ENCODE peak calls at places on chromosomes 11 and 22, in nine cellular contexts. One of them, this sample, is unnamed. For H3K9me3 and H3K36me3, the result is how much of the 10 kb centered on the place peaks cover.

GRCh38 chr22:50698546-50698945 is 25.9 kb downstream of the SHANK3 start:
- DNase-seq in tibial nerve: no peak
- DNase-seq in K562: no peak
- DNase-seq in CD8-positive, alpha-beta memory T cell: no peak
- DNase-seq in adrenal gland: no peak
- DNase-seq in IMR-90: no peak
- DNase-seq in WERI-Rb-1: no peak
- DNase-seq in left ventricle myocardium inferior: peak
- DNase-seq in fibroblast of lung: no peak
- DNase-seq in this sample: no peak

GRCh38 chr11:118635642-118636041 is 28.2 kb downstream of the PHLDB1 start:
- DNase-seq in K562: no peak
- DNase-seq in tibial nerve: no peak
- DNase-seq in CD8-positive, alpha-beta memory T cell: no peak
- DNase-seq in left ventricle myocardium inferior: no peak
- DNase-seq in fibroblast of lung: no peak
- DNase-seq in WERI-Rb-1: no peak
- DNase-seq in IMR-90: no peak
- DNase-seq in adrenal gland: no peak
- DNase-seq in this sample: no peak

GRCh38 chr11:79309402-79309801 is 131.4 kb downstream of the TENM4 start:
- DNase-seq in adrenal gland: no peak
- DNase-seq in fibroblast of lung: no peak
- DNase-seq in tibial nerve: no peak
- DNase-seq in K562: no peak
- DNase-seq in IMR-90: peak
- DNase-seq in left ventricle myocardium inferior: no peak
- DNase-seq in WERI-Rb-1: no peak
- DNase-seq in CD8-positive, alpha-beta memory T cell: no peak
- DNase-seq in this sample: no peak

GRCh38 chr11:71263391-71263790 is 11.0 kb upstream of the SHANK2 start:
- DNase-seq in IMR-90: peak
- DNase-seq in fibroblast of lung: no peak
- DNase-seq in CD8-positive, alpha-beta memory T cell: no peak
- DNase-seq in adrenal gland: no peak
- DNase-seq in WERI-Rb-1: no peak
- DNase-seq in tibial nerve: no peak
- DNase-seq in left ventricle myocardium inferior: no peak
- DNase-seq in K562: no peak
- DNase-seq in this sample: no peak

GRCh38 chr11:63132985-63133775 is 10.8 kb downstream of the SLC22A24 start:
- DNase-seq in K562: no peak
- DNase-seq in WERI-Rb-1: no peak
- DNase-seq in adrenal gland: no peak
- DNase-seq in CD8-positive, alpha-beta memory T cell: no peak
- DNase-seq in tibial nerve: no peak
- DNase-seq in IMR-90: no peak
- DNase-seq in fibroblast of lung: no peak
- DNase-seq in left ventricle myocardium inferior: no peak
- DNase-seq in this sample: no peak

GRCh38 chr11:31325162-31325561 is 44.4 kb downstream of the DCDC1 start:
- DNase-seq in tibial nerve: peak
- DNase-seq in IMR-90: peak
- DNase-seq in adrenal gland: no peak
- DNase-seq in K562: no peak
- DNase-seq in WERI-Rb-1: no peak
- DNase-seq in CD8-positive, alpha-beta memory T cell: no peak
- DNase-seq in left ventricle myocardium inferior: no peak
- DNase-seq in fibroblast of lung: peak
- DNase-seq in this sample: no peak

GRCh38 chr22:38497869-38498268 is 8.2 kb downstream of the DDX17 start:
- DNase-seq in CD8-positive, alpha-beta memory T cell: no peak
- DNase-seq in IMR-90: no peak
- DNase-seq in tibial nerve: no peak
- DNase-seq in fibroblast of lung: no peak
- DNase-seq in adrenal gland: no peak
- DNase-seq in WERI-Rb-1: no peak
- DNase-seq in left ventricle myocardium inferior: no peak
- DNase-seq in K562: no peak
- DNase-seq in this sample: no peak

GRCh38 chr11:76263166-76263565 is 56.9 kb upstream of the WNT11 start:
- DNase-seq in adrenal gland: no peak
- DNase-seq in left ventricle myocardium inferior: no peak
- DNase-seq in WERI-Rb-1: no peak
- DNase-seq in IMR-90: no peak
- DNase-seq in fibroblast of lung: no peak
- DNase-seq in CD8-positive, alpha-beta memory T cell: no peak
- DNase-seq in K562: no peak
- DNase-seq in tibial nerve: no peak
- DNase-seq in this sample: no peak

GRCh38 chr11:61021661-61022212 is 50.3 kb downstream of the CD6 start:
- DNase-seq in WERI-Rb-1: no peak
- DNase-seq in tibial nerve: no peak
- DNase-seq in fibroblast of lung: no peak
- DNase-seq in left ventricle myocardium inferior: no peak
- DNase-seq in adrenal gland: no peak
- DNase-seq in K562: peak
- DNase-seq in IMR-90: no peak
- DNase-seq in CD8-positive, alpha-beta memory T cell: peak
- DNase-seq in this sample: peak

GRCh38 chr22:38513063-38513462 is 7.0 kb upstream of the DDX17 start:
- DNase-seq in WERI-Rb-1: peak
- DNase-seq in IMR-90: no peak
- DNase-seq in CD8-positive, alpha-beta memory T cell: peak
- DNase-seq in left ventricle myocardium inferior: no peak
- DNase-seq in K562: peak
- DNase-seq in adrenal gland: no peak
- DNase-seq in tibial nerve: no peak
- DNase-seq in fibroblast of lung: no peak
- DNase-seq in this sample: no peak

GRCh38 chr22:25694167-25694907 is 47.7 kb upstream of the MYO18B start:
- DNase-seq in tibial nerve: no peak
- DNase-seq in IMR-90: no peak
- DNase-seq in adrenal gland: no peak
- DNase-seq in fibroblast of lung: no peak
- DNase-seq in WERI-Rb-1: no peak
- DNase-seq in CD8-positive, alpha-beta memory T cell: no peak
- DNase-seq in left ventricle myocardium inferior: no peak
- DNase-seq in K562: no peak
- DNase-seq in this sample: no peak

GRCh38 chr11:100805509-100806199 is 118.6 kb downstream of the ARHGAP42 start:
- DNase-seq in WERI-Rb-1: no peak
- DNase-seq in fibroblast of lung: peak
- DNase-seq in adrenal gland: no peak
- DNase-seq in IMR-90: peak
- DNase-seq in left ventricle myocardium inferior: no peak
- DNase-seq in K562: no peak
- DNase-seq in tibial nerve: no peak
- DNase-seq in CD8-positive, alpha-beta memory T cell: no peak
- DNase-seq in this sample: no peak
- H3K9me3 ChIP-seq in WERI-Rb-1: under half
- H3K9me3 ChIP-seq in fibroblast of lung: under half
- H3K9me3 ChIP-seq in adrenal gland: under half
- H3K9me3 ChIP-seq in IMR-90: under half
- H3K9me3 ChIP-seq in left ventricle myocardium inferior: under half
- H3K9me3 ChIP-seq in K562: under half
- H3K9me3 ChIP-seq in tibial nerve: under half
- H3K9me3 ChIP-seq in CD8-positive, alpha-beta memory T cell: under half
- H3K9me3 ChIP-seq in this sample: under half

GRCh38 chr11:121471167-121471566 is 18.4 kb upstream of the SORL1-AS1 start:
- DNase-seq in fibroblast of lung: no peak
- DNase-seq in WERI-Rb-1: no peak
- DNase-seq in K562: no peak
- DNase-seq in tibial nerve: no peak
- DNase-seq in CD8-positive, alpha-beta memory T cell: no peak
- DNase-seq in adrenal gland: no peak
- DNase-seq in left ventricle myocardium inferior: no peak
- DNase-seq in IMR-90: no peak
- DNase-seq in this sample: no peak
- H3K36me3 ChIP-seq in fibroblast of lung: under half
- H3K36me3 ChIP-seq in WERI-Rb-1: under half
- H3K36me3 ChIP-seq in K562: under half
- H3K36me3 ChIP-seq in tibial nerve: under half
- H3K36me3 ChIP-seq in CD8-positive, alpha-beta memory T cell: under half
- H3K36me3 ChIP-seq in adrenal gland: under half
- H3K36me3 ChIP-seq in left ventricle myocardium inferior: under half
- H3K36me3 ChIP-seq in IMR-90: under half
- H3K36me3 ChIP-seq in this sample: under half

DNA sequence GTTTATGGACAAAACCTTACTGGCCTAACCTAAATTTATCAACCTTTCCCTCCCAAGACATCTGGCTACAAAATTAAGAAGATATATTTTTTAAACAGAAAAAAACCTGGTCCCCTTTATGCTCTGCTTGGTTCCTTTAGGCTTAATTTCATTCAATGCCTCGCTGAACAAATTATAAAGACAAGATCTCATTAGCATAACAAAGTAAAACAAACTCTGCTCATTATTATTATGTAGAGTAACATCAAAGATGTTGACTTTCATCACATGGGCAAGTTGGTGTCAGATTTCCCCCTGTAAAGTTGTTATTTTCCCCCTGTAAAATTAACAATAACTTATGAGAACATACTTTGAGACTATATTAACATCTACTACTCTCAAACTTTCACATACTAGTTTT is 11.0 kb downstream of the RRAS2 start:
- DNase-seq in WERI-Rb-1: no peak
- DNase-seq in fibroblast of lung: no peak
- DNase-seq in IMR-90: no peak
- DNase-seq in K562: no peak
- DNase-seq in adrenal gland: no peak
- DNase-seq in left ventricle myocardium inferior: no peak
- DNase-seq in tibial nerve: no peak
- DNase-seq in CD8-positive, alpha-beta memory T cell: no peak
- DNase-seq in this sample: no peak
- H3K9me3 ChIP-seq in WERI-Rb-1: under half
- H3K9me3 ChIP-seq in fibroblast of lung: under half
- H3K9me3 ChIP-seq in IMR-90: under half
- H3K9me3 ChIP-seq in K562: under half
- H3K9me3 ChIP-seq in adrenal gland: under half
- H3K9me3 ChIP-seq in left ventricle myocardium inferior: under half
- H3K9me3 ChIP-seq in tibial nerve: under half
- H3K9me3 ChIP-seq in CD8-positive, alpha-beta memory T cell: under half
- H3K9me3 ChIP-seq in this sample: under half

DNA sequence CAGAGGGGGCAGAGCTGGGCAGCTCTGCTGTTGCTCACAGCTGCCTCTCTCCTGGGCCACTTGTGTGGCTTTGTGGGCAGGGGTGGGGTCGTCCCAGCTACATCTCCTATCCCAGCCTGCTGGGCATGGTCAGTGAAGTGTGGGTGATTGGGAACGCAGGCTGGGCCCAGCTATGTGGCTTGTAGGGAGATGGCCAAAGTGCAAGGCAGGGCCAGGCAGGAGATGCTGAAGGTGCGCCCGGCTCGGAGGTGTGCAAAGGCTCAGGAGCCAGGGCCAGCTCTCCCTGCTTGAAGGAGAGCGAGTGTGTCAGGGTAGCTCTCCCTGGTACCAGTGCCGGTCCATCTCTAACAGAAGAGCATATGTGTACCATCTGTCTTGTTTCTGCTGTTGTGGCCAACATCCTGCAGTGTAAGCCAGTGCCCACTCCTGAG is 8.4 kb upstream of the RANBP1 start:
- DNase-seq in fibroblast of lung: no peak
- DNase-seq in CD8-positive, alpha-beta memory T cell: no peak
- DNase-seq in left ventricle myocardium inferior: peak
- DNase-seq in K562: no peak
- DNase-seq in WERI-Rb-1: no peak
- DNase-seq in tibial nerve: no peak
- DNase-seq in IMR-90: no peak
- DNase-seq in adrenal gland: no peak
- DNase-seq in this sample: no peak
- H3K36me3 ChIP-seq in fibroblast of lung: under half
- H3K36me3 ChIP-seq in CD8-positive, alpha-beta memory T cell: half or more
- H3K36me3 ChIP-seq in left ventricle myocardium inferior: half or more
- H3K36me3 ChIP-seq in K562: half or more
- H3K36me3 ChIP-seq in WERI-Rb-1: half or more
- H3K36me3 ChIP-seq in tibial nerve: half or more
- H3K36me3 ChIP-seq in IMR-90: half or more
- H3K36me3 ChIP-seq in adrenal gland: under half
- H3K36me3 ChIP-seq in this sample: under half

DNA sequence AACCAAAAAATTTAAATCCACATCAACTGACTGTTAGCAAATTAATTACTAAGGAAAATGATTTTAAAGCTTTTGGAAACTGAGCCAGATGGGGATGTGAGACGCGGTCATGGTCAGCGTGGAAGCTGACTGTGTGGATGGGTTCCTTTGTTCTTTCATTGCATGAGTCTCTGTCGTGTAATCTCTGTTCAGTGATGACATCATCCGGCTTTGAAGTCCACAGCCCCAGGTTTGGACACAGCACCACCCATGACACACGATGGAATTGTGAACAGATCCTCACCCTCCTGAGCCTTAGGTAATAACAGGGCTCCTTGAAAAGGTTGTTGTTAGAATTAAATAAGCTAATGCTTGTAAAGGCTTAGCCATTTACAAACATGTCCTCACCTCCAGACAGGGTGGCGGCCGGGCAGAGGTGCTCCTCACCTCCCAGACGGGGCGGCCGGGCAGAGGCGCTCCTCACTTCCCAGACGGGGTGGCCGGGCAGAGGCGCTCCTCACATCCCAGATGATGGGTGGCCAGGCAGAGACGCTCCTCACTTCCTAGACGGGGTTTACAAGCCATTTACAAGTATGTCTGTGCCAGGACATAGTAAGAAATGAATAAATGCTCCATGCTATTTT is 677.3 kb downstream of the TBC1D22A start:
- DNase-seq in IMR-90: no peak
- DNase-seq in K562: no peak
- DNase-seq in tibial nerve: no peak
- DNase-seq in left ventricle myocardium inferior: no peak
- DNase-seq in WERI-Rb-1: no peak
- DNase-seq in fibroblast of lung: no peak
- DNase-seq in CD8-positive, alpha-beta memory T cell: no peak
- DNase-seq in adrenal gland: no peak
- DNase-seq in this sample: no peak
- H3K9me3 ChIP-seq in IMR-90: under half
- H3K9me3 ChIP-seq in K562: under half
- H3K9me3 ChIP-seq in tibial nerve: under half
- H3K9me3 ChIP-seq in left ventricle myocardium inferior: half or more
- H3K9me3 ChIP-seq in WERI-Rb-1: under half
- H3K9me3 ChIP-seq in fibroblast of lung: under half
- H3K9me3 ChIP-seq in CD8-positive, alpha-beta memory T cell: under half
- H3K9me3 ChIP-seq in adrenal gland: under half
- H3K9me3 ChIP-seq in this sample: under half